ENCODE peak calls at places on chromosome 18, in eight cellular contexts. G is A549, C is GM12864, J is PC-3, E is stomach, K is sigmoid colon, U is IMR-90, X is neural progenitor cell. D is an unnamed sample.

GRCh38 chr18:40006553-40007073 is 1948.4 kb upstream of the PIK3C3 start:
- DNase-seq in E (no peak), U (no peak), J (no peak), K (no peak), X (peak), C (no peak), G (no peak), D (no peak)

GRCh38 chr18:75070625-75071483 is 138.1 kb downstream of the PTGR3 start:
- DNase-seq in U (peak), J (peak), X (no peak), E (peak), C (peak), K (no peak), G (peak), D (peak)

GRCh38 chr18:47265197-47265596 is 13.7 kb upstream of the SKOR2 start:
- DNase-seq in C (no peak), G (no peak), K (no peak), E (no peak), U (peak), J (peak), X (no peak), D (peak)

GRCh38 chr18:6521804-6522418 is 107.2 kb upstream of the L3MBTL4 start:
- DNase-seq in E (peak), U (peak), C (peak), X (peak), J (peak), K (no peak), G (peak), D (no peak)

GRCh38 chr18:11052800-11053199 is 96.6 kb downstream of the PIEZO2 start:
- DNase-seq in X (no peak), E (no peak), K (no peak), J (no peak), U (peak), G (no peak), C (no peak), D (no peak)

GRCh38 chr18:25164837-25165791 is 186.9 kb downstream of the ZNF521 start:
- DNase-seq in C (peak), J (no peak), E (no peak), K (no peak), X (no peak), G (no peak), U (peak), D (peak)

GRCh38 chr18:54327818-54328217 is 29.8 kb downstream of the STARD6 start:
- DNase-seq in E (no peak), G (no peak), C (no peak), X (no peak), U (no peak), J (peak), K (no peak), D (no peak)

GRCh38 chr18:7575465-7576026 is 8.4 kb downstream of the PTPRM start:
- DNase-seq in E (no peak), G (peak), J (peak), K (no peak), U (peak), X (no peak), C (no peak), D (no peak)

GRCh38 chr18:9741821-9742541 is 33.9 kb downstream of the RAB31 start:
- DNase-seq in J (peak), C (no peak), K (no peak), E (no peak), G (peak), X (peak), U (no peak), D (no peak)

GRCh38 chr18:45896452-45896851 is 70.7 kb downstream of the EPG5 start:
- DNase-seq in G (no peak), X (no peak), C (no peak), K (no peak), J (no peak), U (no peak), E (no peak), D (no peak)

GRCh38 chr18:64119916-64120315 is 29.0 kb downstream of the LINC00305 start:
- DNase-seq in G (peak), E (no peak), J (peak), U (no peak), X (no peak), K (no peak), C (no peak), D (no peak)

GRCh38 chr18:650428-650858 is 7.0 kb upstream of the TYMS start:
- DNase-seq in X (no peak), C (no peak), E (no peak), G (no peak), K (no peak), U (no peak), J (no peak), D (no peak)

GRCh38 chr18:58012356-58012755 is 31.7 kb upstream of the NEDD4L start:
- DNase-seq in C (no peak), U (no peak), G (no peak), K (no peak), J (no peak), X (no peak), E (no peak), D (no peak)

GRCh38 chr18:58860747-58861224 is 3.9 kb upstream of the ZNF532 start:
- DNase-seq in X (no peak), E (no peak), U (no peak), J (no peak), K (no peak), C (no peak), G (no peak), D (no peak)

GRCh38 chr18:907880-908512 is 3.3 kb downstream of the ADCYAP1 start:
- DNase-seq in J (no peak), E (no peak), C (no peak), X (peak), K (no peak), U (no peak), G (no peak), D (no peak)

GRCh38 chr18:54444309-54444914 is 86.7 kb downstream of the C18orf54 start:
- DNase-seq in C (no peak), G (peak), K (no peak), J (peak), E (peak), U (peak), X (peak), D (peak)

GRCh38 chr18:45222200-45222599 is 393.1 kb upstream of the SLC14A2 start:
- DNase-seq in X (no peak), C (no peak), J (no peak), G (no peak), U (no peak), K (no peak), E (no peak), D (no peak)

GRCh38 chr18:67926929-67927864 is 410.7 kb upstream of the DSEL start:
- DNase-seq in E (no peak), U (peak), G (no peak), X (no peak), J (no peak), K (no peak), C (no peak), D (no peak)

DNA sequence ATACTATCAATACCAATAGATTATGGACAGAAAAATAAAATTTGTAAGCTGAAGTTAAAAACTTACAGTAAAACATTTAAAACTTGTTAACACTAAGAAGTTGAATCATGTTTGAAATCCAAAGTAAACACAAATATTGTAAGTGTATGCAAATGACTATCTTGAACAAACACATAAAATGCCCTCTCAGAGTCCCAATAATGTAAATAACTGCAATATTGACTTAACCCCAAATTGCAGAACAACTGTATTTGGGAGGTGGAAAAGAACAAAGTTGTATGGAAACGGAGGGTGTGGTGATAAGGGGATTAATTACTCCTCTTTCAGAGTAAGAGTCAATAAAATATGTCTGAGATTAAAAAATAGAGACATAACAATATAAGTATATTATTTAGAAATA is 140.0 kb upstream of the NOL4 start:
- DNase-seq in K (no peak), C (no peak), G (no peak), U (no peak), J (peak), X (no peak), E (no peak), D (no peak)
- H3K4me3 ChIP-seq in K (no peak), C (no peak), G (no peak), U (no peak), J (no peak), X (no peak), E (no peak), D (no peak)

DNA sequence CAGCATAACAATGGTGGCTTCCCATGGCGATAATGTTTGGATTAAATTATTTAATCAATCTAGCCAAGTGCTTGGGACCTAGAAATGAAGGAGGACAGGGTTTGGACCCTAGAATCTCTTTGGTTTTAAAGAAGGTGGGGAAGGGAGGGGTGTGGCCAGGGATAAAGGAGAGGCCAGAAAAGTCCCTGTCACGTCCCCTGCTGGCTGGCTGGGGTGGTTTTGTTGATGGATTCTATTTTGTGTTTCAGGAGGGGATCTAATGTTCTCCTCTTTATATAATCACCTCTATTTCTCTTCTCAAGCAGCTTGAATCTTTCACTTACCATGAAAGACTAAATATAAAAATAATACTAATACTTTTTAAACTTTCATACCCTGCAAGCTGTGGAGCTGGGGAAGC is 52.6 kb upstream of the GALR1 start:
- DNase-seq in G (no peak), C (no peak), K (no peak), E (no peak), J (no peak), X (no peak), U (no peak), D (no peak)
- TF ChIP-seq CTCF in G (no peak), C (peak), K (no peak), E (no peak), J (peak), X (peak), U (peak), D (no peak)

DNA sequence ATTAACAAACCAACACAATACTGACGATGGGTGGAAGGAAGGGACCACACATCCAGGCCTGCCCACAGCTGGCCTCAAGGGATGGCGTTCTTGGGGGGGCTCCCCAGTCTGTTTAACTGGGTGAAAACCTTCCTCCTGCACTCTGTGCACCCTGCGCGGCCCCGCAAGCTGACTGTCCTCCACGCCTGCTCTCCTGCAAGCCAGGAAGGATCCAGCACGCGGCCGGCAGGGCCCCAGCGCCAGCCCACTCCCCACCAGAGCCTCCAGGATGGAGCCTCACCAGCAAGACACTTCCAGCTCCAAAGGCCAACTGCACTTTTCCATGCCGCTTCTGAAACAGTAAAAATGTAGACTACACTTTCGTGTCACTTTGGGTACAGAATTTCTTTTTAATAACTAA is 135.1 kb downstream of the ZNF516 start:
- DNase-seq in C (no peak), E (no peak), K (no peak), X (no peak), J (no peak), U (no peak), G (no peak), D (no peak)
- H3K4me3 ChIP-seq in C (no peak), E (no peak), K (no peak), X (no peak), J (no peak), U (no peak), G (no peak), D (no peak)

DNA sequence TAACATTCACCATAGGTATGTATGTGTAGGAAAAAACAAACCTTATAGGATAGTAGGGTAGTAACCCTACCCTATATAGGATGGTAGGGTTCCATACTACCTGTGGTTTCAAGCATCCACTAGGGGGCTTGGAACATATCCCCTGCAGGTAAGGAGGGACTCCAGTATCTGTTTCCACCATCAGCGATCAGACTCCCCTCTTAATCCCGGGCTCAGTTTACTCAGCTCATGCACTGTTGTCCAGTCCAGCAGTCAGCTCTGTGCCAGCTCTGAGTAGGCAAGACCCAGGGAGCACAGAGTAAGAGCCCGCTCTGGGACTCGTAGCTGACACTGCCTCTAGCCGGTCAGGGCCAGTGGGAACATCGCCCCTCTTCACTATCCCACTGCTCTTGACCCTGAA is 61.7 kb downstream of the MEX3C start:
- DNase-seq in E (no peak), C (no peak), G (peak), K (no peak), X (no peak), U (no peak), J (peak), D (no peak)
- TF ChIP-seq CTCF in E (no peak), C (peak), G (peak), K (no peak), X (peak), U (no peak), J (no peak), D (no peak)

GRCh38 chr18:36786686-36787085 is 42.1 kb downstream of the TPGS2 start:
- DNase-seq in J (no peak), K (peak), U (peak), X (no peak), E (no peak), C (no peak), G (peak), D (peak)
- H3K4me3 ChIP-seq in J (no peak), K (no peak), U (no peak), X (no peak), E (no peak), C (no peak), G (no peak), D (no peak)

DNA sequence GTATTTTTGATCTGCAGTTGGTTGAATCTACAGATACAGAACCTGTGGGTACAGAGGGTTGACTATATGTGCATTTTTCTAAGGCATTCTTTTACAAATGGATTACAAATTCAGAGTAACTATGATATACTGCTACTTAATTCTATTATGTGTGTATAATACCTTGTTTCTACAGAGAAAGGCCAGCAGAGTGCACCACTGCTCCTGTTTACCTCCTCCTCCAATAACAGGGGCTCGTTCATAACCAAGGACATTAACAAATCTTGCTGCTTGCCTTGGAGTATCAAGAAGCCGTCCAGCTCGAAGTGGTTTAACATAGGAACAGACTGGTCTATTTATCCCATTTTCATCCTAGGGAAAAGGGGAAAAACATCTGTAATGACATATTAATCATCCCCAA is 16.4 kb downstream of the CEP76 start:
- DNase-seq in X (no peak), U (peak), E (no peak), K (no peak), J (peak), C (no peak), G (peak), D (no peak)
- TF ChIP-seq CTCF in X (no peak), U (peak), E (no peak), K (no peak), J (peak), C (no peak), G (peak), D (no peak)

DNA sequence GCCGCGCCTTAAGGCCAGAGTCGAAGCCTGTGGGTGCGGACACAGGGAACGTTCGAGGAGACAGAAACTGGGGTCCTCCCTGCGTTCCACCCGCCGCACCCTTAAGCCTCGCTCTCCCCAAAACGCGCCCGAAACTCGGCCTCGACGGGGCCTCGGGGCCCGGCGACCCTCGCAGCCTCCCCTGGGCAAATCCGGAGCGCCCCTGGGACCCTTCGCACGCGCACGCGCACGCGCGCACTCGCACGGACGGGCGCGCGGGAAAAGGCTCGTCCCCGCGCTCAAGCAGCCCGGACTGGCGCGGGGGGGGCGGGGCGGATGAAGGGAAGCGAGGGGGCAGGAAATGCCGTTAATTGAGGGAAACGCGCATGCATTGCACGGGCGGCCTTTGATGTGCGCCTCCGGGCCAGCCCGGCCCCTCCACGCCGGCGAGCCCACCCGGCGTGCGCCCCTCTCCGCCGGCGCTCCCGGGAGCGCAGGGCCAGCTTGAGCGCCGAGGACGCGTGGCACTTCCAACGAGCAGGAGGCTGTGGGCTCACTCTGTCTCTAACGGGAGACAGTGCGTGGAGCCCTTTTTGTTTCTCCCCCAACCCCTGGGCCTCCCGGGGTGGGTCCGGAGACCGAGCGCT is 5.4 kb upstream of the SALL3 start:
- DNase-seq in J (no peak), K (no peak), E (no peak), U (no peak), X (peak), G (no peak), C (no peak), D (no peak)
- H3K4me3 ChIP-seq in J (no peak), K (no peak), E (peak), U (no peak), X (peak), G (no peak), C (no peak), D (no peak)